ENCODE peak calls at places on chromosome 4, in five cellular contexts. F, Z, T, C and U are unnamed samples.

GRCh38 chr4:150647008-150647407 is 65.1 kb downstream of the MAB21L2 start:
- DNase-seq in F (peak; percentile 39), Z (no peak), T (no peak), C (peak; percentile 32), U (no peak)

GRCh38 chr4:41541697-41542096 is 3.7 kb downstream of the LIMCH1 start:
- DNase-seq in F (peak; percentile 47), Z (no peak), T (no peak), C (peak; percentile 18), U (no peak)

GRCh38 chr4:40099010-40099409 is 42.4 kb downstream of the N4BP2 start:
- DNase-seq in F (peak; percentile 7), Z (no peak), T (no peak), C (no peak), U (no peak)

GRCh38 chr4:11700751-11701226 is 272.1 kb upstream of the HS3ST1 start:
- DNase-seq in F (peak; percentile 75), Z (no peak), T (no peak), C (peak; percentile 75), U (no peak)

GRCh38 chr4:101801957-101802356 is 11.4 kb downstream of the BANK1 start:
- DNase-seq in F (no peak), Z (no peak), T (no peak), C (no peak), U (no peak)

GRCh38 chr4:23202712-23203247 is 510.0 kb downstream of the GBA3 start:
- DNase-seq in F (no peak), Z (no peak), T (no peak), C (no peak), U (no peak)

GRCh38 chr4:85778809-85779124 is 303.8 kb downstream of the ARHGAP24 start:
- DNase-seq in F (peak; percentile 65), Z (no peak), T (no peak), C (peak; percentile 39), U (no peak)

GRCh38 chr4:68416591-68416990 is 30.7 kb upstream of the TMPRSS11E start:
- DNase-seq in F (no peak), Z (no peak), T (no peak), C (peak; percentile 1), U (no peak)

GRCh38 chr4:1405636-1406415 is 416 bp downstream of the NKX1-1 start:
- DNase-seq in F (no peak), Z (no peak), T (no peak), C (no peak), U (no peak)

GRCh38 chr4:2755821-2756690 is at the start of gene TNIP2:
- DNase-seq in F (peak; percentile 94), Z (peak; percentile 81), T (no peak), C (peak; percentile 74), U (peak; percentile 74)

GRCh38 chr4:108018038-108018883 is 28.6 kb downstream of the HADH start:
- DNase-seq in F (peak; percentile 88), Z (peak; percentile 56), T (no peak), C (peak; percentile 63), U (peak; percentile 50)

GRCh38 chr4:138311771-138312535 is 69.8 kb upstream of the SLC7A11 start:
- DNase-seq in F (peak; percentile 53), Z (no peak), T (no peak), C (peak; percentile 63), U (no peak)

GRCh38 chr4:1410491-1411325 is 4.5 kb upstream of the NKX1-1 start:
- DNase-seq in F (peak; percentile 69), Z (no peak), T (no peak), C (peak; percentile 39), U (no peak)

GRCh38 chr4:78432896-78433295 is 118.7 kb upstream of the ANXA3 start:
- DNase-seq in F (peak; percentile 77), Z (no peak), T (no peak), C (peak; percentile 67), U (no peak)

GRCh38 chr4:176404591-176404990 is 84.8 kb downstream of the SPCS3 start:
- DNase-seq in F (peak; percentile 51), Z (no peak), T (no peak), C (peak; percentile 70), U (no peak)

GRCh38 chr4:148810461-148810860 is 368.2 kb upstream of the NR3C2 start:
- DNase-seq in F (no peak), Z (no peak), T (no peak), C (no peak), U (no peak)

GRCh38 chr4:180086480-180087170 is 2156.6 kb upstream of the TENM3 start:
- DNase-seq in F (no peak), Z (no peak), T (no peak), C (no peak), U (no peak)

GRCh38 chr4:111943796-111944203 is 201.5 kb upstream of the FAM241A start:
- DNase-seq in F (no peak), Z (peak; percentile 13), T (no peak), C (peak; percentile 9), U (no peak)

GRCh38 chr4:85734446-85734845 is 259.5 kb downstream of the ARHGAP24 start:
- DNase-seq in F (no peak), Z (no peak), T (no peak), C (peak; percentile 35), U (no peak)

GRCh38 chr4:8000247-8000646 is 60.6 kb upstream of the AFAP1 start:
- DNase-seq in F (no peak), Z (no peak), T (no peak), C (no peak), U (no peak)

GRCh38 chr4:61425315-61425714 is 225.2 kb downstream of the ADGRL3 start:
- DNase-seq in F (no peak), Z (no peak), T (no peak), C (no peak), U (no peak)

GRCh38 chr4:1177274-1178141 is 5.1 kb upstream of the SPON2 start:
- DNase-seq in F (no peak), Z (no peak), T (no peak), C (peak; percentile 73), U (no peak)

GRCh38 chr4:86451560-86452322 is 91.9 kb upstream of the MAPK10 start:
- DNase-seq in F (peak; percentile 46), Z (no peak), T (no peak), C (peak; percentile 27), U (no peak)

GRCh38 chr4:41142946-41143720 is 71.2 kb downstream of the APBB2 start:
- DNase-seq in F (peak; percentile 97), Z (no peak), T (no peak), C (peak; percentile 97), U (no peak)

GRCh38 chr4:68963389-68963788 is 11.8 kb upstream of the UGT2A3 start:
- DNase-seq in F (no peak), Z (no peak), T (no peak), C (peak; percentile 0), U (no peak)

GRCh38 chr4:179750374-179750773 is 2308.1 kb upstream of the AGA start:
- DNase-seq in F (no peak), Z (no peak), T (no peak), C (peak; percentile 9), U (no peak)

DNA sequence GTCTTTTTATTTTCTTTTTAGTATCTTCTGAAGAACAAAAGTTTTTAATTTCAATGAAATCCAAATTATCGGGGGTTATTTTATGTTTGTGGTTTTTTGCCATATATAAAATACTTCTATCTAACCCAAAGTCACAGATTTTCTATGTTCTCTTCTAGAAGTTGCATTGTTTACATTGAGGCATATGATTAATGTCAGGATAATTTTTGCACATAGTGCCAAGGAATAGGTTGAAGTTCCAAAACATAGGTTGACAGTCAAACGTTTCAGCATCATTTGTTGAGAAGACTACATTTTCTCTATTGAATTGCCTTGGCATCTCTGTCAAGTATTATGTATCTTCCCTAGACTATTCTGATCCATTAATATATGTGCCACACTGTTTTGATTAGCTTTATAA is 64.5 kb downstream of the ANKRD17 start:
- DNase-seq in F (no peak), Z (no peak), T (no peak), C (no peak), U (no peak)
- H3K4me3 ChIP-seq in F (no peak overlapping the region), Z (no peak overlapping the region), T (no peak overlapping the region), C (no peak overlapping the region), U (no peak overlapping the region)

DNA sequence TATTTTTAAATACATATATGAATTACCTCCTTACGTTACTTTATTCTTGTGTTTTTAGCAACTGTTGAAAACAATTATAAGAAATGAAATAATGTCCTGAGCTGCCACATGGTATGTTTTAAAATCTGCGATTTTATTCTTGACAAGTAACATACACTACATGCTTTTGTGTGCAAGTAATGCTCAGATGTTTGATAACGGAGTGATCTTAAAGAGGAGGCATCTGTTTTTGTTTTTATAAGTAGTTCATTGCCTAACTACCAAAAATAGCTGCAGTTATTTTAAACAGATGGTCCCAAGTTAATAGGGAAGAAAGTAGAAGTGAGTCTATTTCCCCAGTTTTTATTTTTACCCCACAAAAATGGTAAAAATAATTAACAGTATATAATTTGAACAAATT is 55.2 kb downstream of the GAB1 start:
- DNase-seq in F (peak; percentile 92), Z (no peak), T (no peak), C (peak; percentile 72), U (no peak)
- H3K4me3 ChIP-seq in F (no peak overlapping the region), Z (no peak overlapping the region), T (no peak overlapping the region), C (no peak overlapping the region), U (no peak overlapping the region)

GRCh38 chr4:152352215-152352614 is 183.7 kb downstream of the FBXW7 start:
- DNase-seq in F (peak; percentile 57), Z (no peak), T (no peak), C (no peak), U (no peak)

GRCh38 chr4:152356428-152357034 is 179.4 kb downstream of the FBXW7 start:
- DNase-seq in F (peak; percentile 76), Z (no peak), T (no peak), C (peak; percentile 43), U (no peak)

GRCh38 chr4:152348670-152349069 is 187.2 kb downstream of the FBXW7 start:
- DNase-seq in F (no peak), Z (no peak), T (no peak), C (peak; percentile 10), U (no peak)

GRCh38 chr4:152351080-152351479 is 184.8 kb downstream of the FBXW7 start:
- DNase-seq in F (no peak), Z (no peak), T (no peak), C (no peak), U (no peak)

DNA sequence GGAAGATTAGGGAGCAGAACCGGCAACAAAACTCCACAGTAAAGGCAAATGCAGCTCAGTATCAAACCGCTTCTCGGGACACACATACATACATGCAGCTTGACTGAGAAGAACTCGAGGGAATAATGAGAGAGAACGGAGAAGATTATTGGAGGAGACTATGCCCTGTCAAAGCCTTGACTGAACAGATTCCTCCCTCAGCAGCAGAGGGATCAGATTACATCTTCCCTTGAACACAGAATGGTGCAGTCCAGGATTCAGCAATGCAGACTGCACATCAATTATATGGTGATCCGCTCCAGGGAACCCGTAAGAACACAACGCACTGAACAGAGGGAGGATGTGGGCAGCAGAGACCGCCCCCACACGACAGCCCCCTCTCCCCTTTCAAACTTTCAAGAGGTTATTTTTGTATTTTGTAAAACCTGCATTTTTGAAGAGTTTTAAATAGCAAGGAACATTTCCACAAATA is 183.2 kb downstream of the FBXW7 start:
- DNase-seq in F (peak; percentile 97), Z (peak; percentile 19), T (no peak), C (peak; percentile 99), U (no peak)
- H3K4me3 ChIP-seq in F (peak overlapping the region; percentile 97), Z (no peak overlapping the region), T (peak overlapping the region; percentile 59), C (peak overlapping the region; percentile 69), U (no peak overlapping the region)

DNA sequence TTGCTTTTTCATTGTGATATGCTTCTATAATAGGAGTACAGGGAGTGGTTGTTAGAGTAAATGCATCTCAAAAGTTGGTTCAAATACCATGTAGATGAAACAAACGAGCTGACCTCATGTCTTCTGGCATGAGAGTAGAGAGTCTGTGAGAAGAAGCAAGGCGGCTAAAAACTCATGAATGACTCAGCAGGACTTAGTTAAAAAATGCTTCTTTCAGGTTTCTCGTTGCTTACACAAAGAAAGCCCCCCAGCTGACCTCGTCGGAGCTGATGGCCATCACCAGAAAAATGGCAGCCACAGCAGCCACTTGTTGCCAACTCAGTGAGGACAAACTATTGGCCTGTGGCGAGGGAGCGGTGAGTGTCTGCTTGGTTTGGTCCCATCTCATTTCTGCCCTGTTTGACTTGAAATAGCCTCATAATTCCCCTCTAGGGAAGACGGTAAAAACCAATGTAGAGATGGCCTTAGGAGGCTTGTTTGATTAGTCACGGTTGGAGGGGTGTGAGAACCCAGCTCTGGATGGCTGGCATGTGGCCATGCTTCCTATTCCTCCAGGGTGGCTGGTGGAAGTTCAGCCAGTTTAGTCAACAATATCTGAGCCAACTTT is 14.5 kb downstream of the AFP start:
- DNase-seq in F (peak; percentile 81), Z (peak; percentile 8), T (no peak), C (peak; percentile 98), U (no peak)
- H3K4me3 ChIP-seq in F (peak overlapping the region; percentile 68), Z (no peak overlapping the region), T (no peak overlapping the region), C (no peak overlapping the region), U (no peak overlapping the region)